ENCODE peak calls at places on chromosomes 13 and 19, in four cellular contexts. Y, N, T and R are unnamed samples.

GRCh38 chr19:1079566-1080111 is 12.7 kb downstream of the ARHGAP45 start:
- DNase-seq in T (no peak), Y (no peak), N (no peak), R (no peak)

GRCh38 chr19:4399871-4400768 is at the start of gene SH3GL1:
- DNase-seq in T (peak; percentile 92), N (peak; percentile 91), Y (no peak), R (peak; percentile 92)

GRCh38 chr13:41588899-41589298 is 131.5 kb downstream of the RGCC start:
- DNase-seq in T (no peak), Y (no peak), N (no peak), R (no peak)

GRCh38 chr19:51727349-51727880 is 3.6 kb upstream of the HAS1 start:
- DNase-seq in N (no peak), Y (no peak), T (no peak), R (no peak)

GRCh38 chr19:49497047-49497789 is 984 bp downstream of the RPS11 start:
- DNase-seq in Y (no peak), N (peak; percentile 67), T (peak; percentile 78), R (peak; percentile 21)

GRCh38 chr13:79491715-79492114 is 10.8 kb downstream of the NDFIP2 start:
- DNase-seq in N (no peak), T (no peak), Y (peak; percentile 60), R (no peak)

GRCh38 chr19:12603714-12604113 is 6.9 kb downstream of the ZNF490 start:
- DNase-seq in T (no peak), N (no peak), Y (no peak), R (no peak)

GRCh38 chr13:40341501-40341900 is 324.9 kb downstream of the FOXO1 start:
- DNase-seq in Y (no peak), T (no peak), N (no peak), R (no peak)

GRCh38 chr19:13784731-13785452 is 10.4 kb upstream of the ZSWIM4 start:
- DNase-seq in N (peak; percentile 48), Y (no peak), T (peak; percentile 61), R (peak; percentile 42)

GRCh38 chr13:38346764-38347163 is 2.9 kb upstream of the UFM1 start:
- DNase-seq in N (no peak), T (no peak), Y (no peak), R (no peak)

GRCh38 chr13:70339738-70340137 is 231.5 kb upstream of the KLHL1 start:
- DNase-seq in N (no peak), T (no peak), Y (no peak), R (no peak)

GRCh38 chr13:79741006-79741405 is 260.1 kb downstream of the NDFIP2 start:
- DNase-seq in N (no peak), Y (no peak), T (no peak), R (no peak)

GRCh38 chr19:35935911-35936737 is at the start of gene LRFN3:
- DNase-seq in Y (no peak), N (peak; percentile 65), T (peak; percentile 24), R (peak; percentile 80)

GRCh38 chr13:75788494-75788991 is 152.4 kb downstream of the LMO7 start:
- DNase-seq in T (no peak), Y (peak; percentile 70), N (no peak), R (no peak)

GRCh38 chr13:45276887-45277286 is 64.1 kb downstream of the TPT1 start:
- DNase-seq in T (peak; percentile 13), N (no peak), Y (no peak), R (no peak)

GRCh38 chr19:17035842-17036424 is 9.3 kb upstream of the CPAMD8 start:
- DNase-seq in N (no peak), T (no peak), Y (no peak), R (no peak)